ENCODE peak calls at places on chromosomes 11 and 22, in ten cellular contexts. C, S, R, N, U, P, Z, M, Y and X are unnamed samples.

GRCh38 chr11:69277074-69277809 is 16.7 kb upstream of the MYEOV start:
- DNase-seq in Z (no peak), C (no peak), Y (no peak), M (no peak), U (no peak), S (no peak), R (no peak), N (no peak), P (no peak), X (no peak)

GRCh38 chr11:15109602-15110001 is 5.1 kb upstream of the INSC start:
- DNase-seq in U (no peak), R (no peak), P (no peak), C (no peak), S (no peak), N (no peak), M (no peak), Y (no peak), Z (no peak), X (no peak)

GRCh38 chr22:37198290-37199102 is 10.4 kb upstream of the C1QTNF6 start:
- DNase-seq in Y (peak; percentile 76), C (peak; percentile 84), Z (no peak), M (peak; percentile 88), S (peak; percentile 90), P (peak; percentile 85), U (peak; percentile 92), N (peak; percentile 82), R (peak; percentile 89), X (peak; percentile 84)

GRCh38 chr11:57434640-57435546 is 8.0 kb upstream of the SLC43A3 start:
- DNase-seq in S (no peak), Z (peak; percentile 94), M (peak; percentile 89), R (peak; percentile 93), N (no peak), P (peak; percentile 63), C (peak; percentile 95), U (no peak), Y (no peak), X (no peak)

GRCh38 chr11:125627236-125627910 is 2.4 kb downstream of the CHEK1 start:
- DNase-seq in R (peak; percentile 3), P (no peak), N (no peak), Z (no peak), U (no peak), S (no peak), M (no peak), C (peak; percentile 7), Y (no peak), X (no peak)

GRCh38 chr11:5624489-5625278 is at the start of gene TRIM34:
- DNase-seq in U (peak; percentile 76), Y (peak; percentile 11), M (peak; percentile 45), R (peak; percentile 73), C (peak; percentile 85), Z (peak; percentile 35), P (peak; percentile 67), S (no peak), N (peak; percentile 19), X (peak; percentile 71)

GRCh38 chr22:22072169-22072836 is 89.7 kb upstream of the TOP3B start:
- DNase-seq in C (no peak), U (no peak), R (no peak), S (no peak), N (no peak), M (no peak), P (no peak), Z (no peak), Y (no peak), X (no peak)

GRCh38 chr22:42388130-42388797 is 43.9 kb downstream of the NFAM1 start:
- DNase-seq in U (peak; percentile 72), Y (no peak), S (no peak), M (no peak), N (no peak), C (peak; percentile 25), P (no peak), Z (no peak), R (no peak), X (no peak)

GRCh38 chr11:119236490-119236889 is 30.4 kb downstream of the CBL start:
- DNase-seq in S (no peak), U (no peak), R (peak; percentile 62), C (peak; percentile 40), Z (no peak), N (no peak), Y (no peak), P (no peak), M (no peak), X (no peak)

GRCh38 chr11:63920870-63921417 is 4.0 kb upstream of the RCOR2 start:
- DNase-seq in N (no peak), C (no peak), M (no peak), S (no peak), Z (no peak), Y (no peak), U (no peak), P (no peak), R (peak; percentile 28), X (no peak)

GRCh38 chr11:70466596-70466995 is 68.3 kb downstream of the CTTN start:
- DNase-seq in U (no peak), S (no peak), R (no peak), C (no peak), Z (no peak), N (no peak), M (no peak), P (no peak), Y (no peak), X (no peak)

GRCh38 chr11:101706015-101706414 is 122.2 kb upstream of the TRPC6 start:
- DNase-seq in Y (no peak), Z (no peak), U (no peak), P (no peak), R (peak; percentile 32), S (no peak), C (no peak), M (no peak), N (no peak), X (no peak)

GRCh38 chr22:19986410-19987341 is 29.9 kb downstream of the ARVCF start:
- DNase-seq in C (peak; percentile 93), Z (no peak), R (peak; percentile 93), N (peak; percentile 21), M (peak; percentile 41), U (no peak), P (no peak), S (peak; percentile 80), Y (peak; percentile 78), X (peak; percentile 61)

GRCh38 chr22:46045459-46046298 is 68.7 kb upstream of the WNT7B start:
- DNase-seq in P (no peak), U (no peak), N (no peak), Z (no peak), C (peak; percentile 27), R (no peak), S (peak; percentile 47), M (no peak), Y (no peak), X (no peak)
- H3K4me3 ChIP-seq in P (peak overlapping the region; percentile 59), U (no peak overlapping the region), N (peak overlapping the region; percentile 46), Z (peak overlapping the region; percentile 75), C (peak overlapping the region; percentile 76), R (peak overlapping the region; percentile 70), S (peak overlapping the region; percentile 70), M (no peak overlapping the region), Y (no peak overlapping the region), X (peak overlapping the region; percentile 29)

GRCh38 chr22:25764270-25765015 is 22.5 kb downstream of the MYO18B start:
- DNase-seq in Y (no peak), Z (no peak), C (no peak), R (no peak), S (no peak), U (no peak), N (no peak), P (no peak), M (no peak), X (no peak)

GRCh38 chr22:25765016-25765367 is 23.0 kb downstream of the MYO18B start:
- DNase-seq in P (no peak), R (no peak), C (no peak), N (no peak), U (no peak), Z (no peak), Y (no peak), S (no peak), M (no peak), X (no peak)

GRCh38 chr22:25763239-25763777 is 21.3 kb downstream of the MYO18B start:
- DNase-seq in Z (no peak), N (no peak), M (no peak), S (no peak), R (no peak), C (peak; percentile 9), U (no peak), Y (no peak), P (no peak), X (no peak)

GRCh38 chr22:25766418-25766817 is 24.4 kb downstream of the MYO18B start:
- DNase-seq in Z (no peak), P (no peak), S (no peak), C (no peak), R (no peak), M (no peak), U (no peak), Y (no peak), N (no peak), X (no peak)

DNA sequence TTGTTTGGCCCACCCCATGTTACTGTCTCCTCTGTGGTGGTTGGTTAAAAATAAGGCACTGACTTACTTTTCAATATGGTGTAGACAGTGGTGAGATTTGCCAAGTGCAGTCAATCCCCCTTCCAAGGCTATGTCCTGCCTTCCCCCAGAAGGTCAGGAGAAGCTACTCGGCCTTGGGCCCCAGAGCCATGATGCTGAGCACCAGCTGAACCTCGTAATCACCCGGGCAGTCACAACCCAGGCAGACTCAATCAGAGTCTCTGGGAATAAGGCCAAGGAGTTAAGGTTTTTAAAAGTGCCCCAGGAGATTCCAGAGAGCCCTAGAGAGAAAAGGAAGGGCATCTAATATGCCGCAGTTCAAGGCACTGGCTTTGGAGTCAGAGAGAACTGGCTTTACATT is 23.8 kb downstream of the MYO18B start:
- DNase-seq in C (no peak), P (no peak), M (no peak), N (no peak), R (no peak), S (no peak), Y (no peak), Z (no peak), U (no peak), X (no peak)
- H3K4me3 ChIP-seq in C (no peak overlapping the region), P (no peak overlapping the region), M (no peak overlapping the region), N (no peak overlapping the region), R (no peak overlapping the region), S (no peak overlapping the region), Y (no peak overlapping the region), Z (no peak overlapping the region), U (no peak overlapping the region), X (no peak overlapping the region)

GRCh38 chr11:73384127-73384441 is 7.9 kb downstream of the RELT start:
- DNase-seq in Y (no peak), U (no peak), M (no peak), R (no peak), P (no peak), N (no peak), C (no peak), S (no peak), Z (no peak), X (no peak)
- H3K4me3 ChIP-seq in Y (no peak overlapping the region), U (no peak overlapping the region), M (no peak overlapping the region), R (no peak overlapping the region), P (no peak overlapping the region), N (no peak overlapping the region), C (no peak overlapping the region), S (no peak overlapping the region), Z (no peak overlapping the region), X (no peak overlapping the region)

GRCh38 chr22:39316440-39317083 is 2.9 kb downstream of the RPL3 start:
- DNase-seq in M (peak; percentile 86), N (peak; percentile 58), C (peak; percentile 95), Y (peak; percentile 77), U (peak; percentile 75), S (peak; percentile 61), Z (peak; percentile 91), R (peak; percentile 95), P (peak; percentile 75), X (peak; percentile 86)
- H3K4me3 ChIP-seq in M (peak overlapping the region; percentile 99), N (no peak overlapping the region), C (peak overlapping the region; percentile 99), Y (no peak overlapping the region), U (no peak overlapping the region), S (peak overlapping the region; percentile 87), Z (peak overlapping the region; percentile 55), R (peak overlapping the region; percentile 94), P (no peak overlapping the region), X (no peak overlapping the region)